ENCODE peak calls at places on chromosome 1, in four cellular contexts. J, U, F and I are unnamed samples.

GRCh38 chr1:2391385-2392070 is at the start of the genes MORN1 and RER1:
- DNase-seq in U (peak), J (peak), F (peak), I (peak)

GRCh38 chr1:183983371-183984105 is 54.0 kb downstream of the COLGALT2 start:
- DNase-seq in F (no peak), U (no peak), J (no peak), I (no peak)

GRCh38 chr1:12407050-12407961 is 177.5 kb downstream of the VPS13D start:
- DNase-seq in U (peak), J (peak), F (no peak), I (peak)

GRCh38 chr1:203327684-203328457 is 22.6 kb downstream of the BTG2 start:
- DNase-seq in F (peak), U (no peak), J (peak), I (peak)

GRCh38 chr1:25197982-25198681 is 34.2 kb downstream of the SYF2 start:
- DNase-seq in F (no peak), J (no peak), U (no peak), I (no peak)

GRCh38 chr1:3944621-3944914 is 44.5 kb upstream of the C1orf174 start:
- DNase-seq in F (no peak), U (no peak), J (no peak), I (no peak)

GRCh38 chr1:231872461-231872910 is 245.9 kb downstream of the DISC1 start:
- DNase-seq in U (peak), F (no peak), J (no peak), I (peak)

GRCh38 chr1:89001510-89001909 is 9.1 kb upstream of the KYAT3 start:
- DNase-seq in F (no peak), J (no peak), U (peak), I (no peak)

GRCh38 chr1:34597877-34598514 is 156.9 kb upstream of the GJB5 start:
- DNase-seq in J (no peak), F (peak), U (peak), I (peak)

GRCh38 chr1:15430787-15431570 is 7.3 kb upstream of the CTRC start:
- DNase-seq in F (peak), U (peak), J (peak), I (no peak)

GRCh38 chr1:16905856-16906702 is 10.3 kb downstream of the RNU1-2 start:
- DNase-seq in U (peak), J (no peak), F (no peak), I (no peak)

GRCh38 chr1:166822385-166822784 is 16.9 kb upstream of the POGK start:
- DNase-seq in F (no peak), J (no peak), U (no peak), I (no peak)

GRCh38 chr1:116290085-116290670 is 82.9 kb upstream of the ATP1A1 start:
- DNase-seq in J (no peak), F (no peak), U (peak), I (peak)

GRCh38 chr1:195915826-195916225 is 692.4 kb downstream of the KCNT2 start:
- DNase-seq in F (no peak), J (no peak), U (no peak), I (no peak)

GRCh38 chr1:55813619-55814018 is 598.5 kb upstream of the USP24 start:
- DNase-seq in F (no peak), J (no peak), U (no peak), I (no peak)

GRCh38 chr1:159071970-159072582 is 4.5 kb downstream of the AIM2 start:
- DNase-seq in J (peak), F (no peak), U (peak), I (peak)